ENCODE peak calls at places on chromosomes 16 and 17, in eight cellular contexts. J is activated CD4-positive, alpha-beta T cell treated with anti-CD3 and anti-CD28 coated beads, Interleukin-2, amount 50 U/mL, for 1 hour; H is LoVo; U is GM13976; D is activated CD4-positive, CD25-positive, alpha-beta regulatory T cell; W is activated naive CD8-positive, alpha-beta T cell treated with anti-CD3 and anti-CD28 coated beads, Interleukin-2, amount 50 U/mL, for 24 hours; B is AG04450; F is stimulated activated naive CD4-positive, alpha-beta T cell. G is an unnamed sample.
A peak's percentile ranks its signal among the peaks of the same experiment; 100 is the strongest.

GRCh38 chr17:35735036-35735805 is 3.8 kb downstream of the RASL10B start:
- DNase-seq in F (no peak), U (no peak), W (no peak), J (no peak), H (no peak), D (no peak), B (no peak), G (no peak)

GRCh38 chr16:57738844-57739243 is 3.3 kb downstream of the KATNB1 start:
- DNase-seq in B (no peak), F (no peak), U (no peak), J (no peak), H (no peak), W (no peak), D (no peak), G (no peak)

GRCh38 chr16:69412287-69412686 is 12.1 kb upstream of the CYB5B start:
- DNase-seq in W (no peak), D (no peak), U (no peak), H (no peak), F (no peak), B (no peak), J (no peak), G (peak; percentile 34)

GRCh38 chr17:67289174-67289876 is 44.3 kb upstream of the HELZ start:
- DNase-seq in J (no peak), F (no peak), D (no peak), B (peak; percentile 8), H (no peak), W (no peak), U (no peak), G (peak; percentile 29)

GRCh38 chr17:57021226-57021940 is 43.5 kb downstream of the SCPEP1 start:
- DNase-seq in U (no peak), F (no peak), B (no peak), J (no peak), H (peak; percentile 30), W (no peak), D (no peak), G (no peak)

GRCh38 chr17:19728114-19728495 is 11.7 kb upstream of the SLC47A2 start:
- DNase-seq in U (no peak), H (peak; percentile 76), W (no peak), J (no peak), F (no peak), B (peak; percentile 67), D (no peak), G (peak; percentile 49)

GRCh38 chr17:78802008-78802407 is 19.9 kb upstream of the CYTH1 start:
- DNase-seq in U (no peak), H (no peak), B (no peak), F (no peak), J (no peak), D (no peak), W (no peak), G (no peak)

GRCh38 chr17:34207572-34207971 is 47.5 kb upstream of the CCL2 start:
- DNase-seq in F (no peak), B (no peak), W (no peak), D (no peak), J (no peak), H (no peak), U (no peak), G (no peak)

GRCh38 chr16:34802396-34802795 is 1343.0 kb downstream of the TP53TG3F start:
- DNase-seq in D (no peak), J (no peak), W (no peak), U (no peak), B (no peak), H (no peak), F (no peak), G (no peak)

GRCh38 chr17:28908640-28909098 is 5.8 kb upstream of the DHRS13 start:
- DNase-seq in W (no peak), B (peak; percentile 68), F (no peak), J (no peak), D (no peak), H (no peak), U (no peak), G (peak; percentile 67)

GRCh38 chr17:36722121-36722902 is 120.9 kb downstream of the MRM1 start:
- DNase-seq in J (peak; percentile 72), H (peak; percentile 15), B (no peak), D (peak; percentile 79), F (peak; percentile 69), W (peak; percentile 83), U (peak; percentile 90), G (no peak)

GRCh38 chr17:48728232-48729231 is at the start of gene HOXB13:
- DNase-seq in F (no peak), D (no peak), W (peak; percentile 53), J (peak; percentile 41), U (no peak), H (peak; percentile 88), B (no peak), G (no peak)

G was measured in astrocyte of the cerebellum.